ENCODE peak calls at places on chromosomes 13 and 19, in six cellular contexts. A is GM12878, I is GM12891, D is H1, N is K562, B is HepG2. H is an unnamed sample.

GRCh38 chr19:38650911-38651584 is 3.6 kb downstream of the ACTN4 start:
- DNase-seq in D (no peak), N (no peak), A (no peak), I (no peak), B (no peak), H (no peak)

GRCh38 chr19:19661675-19662251 is 1.7 kb downstream of the ATP13A1 start:
- DNase-seq in I (peak; percentile 66), D (no peak), B (peak; percentile 66), A (peak; percentile 93), N (peak; percentile 32), H (peak; percentile 65)

GRCh38 chr13:30763786-30764440 is 28.6 kb downstream of the ALOX5AP start:
- DNase-seq in B (no peak), A (no peak), I (no peak), N (no peak), D (no peak), H (no peak)

GRCh38 chr13:57878291-57878690 is 246.7 kb downstream of the PCDH17 start:
- DNase-seq in D (no peak), B (no peak), A (no peak), I (no peak), N (no peak), H (no peak)

GRCh38 chr13:107365466-107366215 is 797.7 kb upstream of the ARGLU1 start:
- DNase-seq in B (no peak), I (no peak), N (no peak), D (no peak), A (no peak), H (no peak)

GRCh38 chr13:108981407-108981806 is 352.0 kb downstream of the MYO16 start:
- DNase-seq in A (no peak), I (no peak), B (no peak), D (no peak), N (no peak), H (no peak)

GRCh38 chr13:98466634-98467236 is 110.2 kb downstream of the STK24 start:
- DNase-seq in A (no peak), B (peak; percentile 43), I (no peak), N (peak; percentile 58), D (no peak), H (no peak)

GRCh38 chr13:103878891-103879605 is 812.8 kb upstream of the SLC10A2 start:
- DNase-seq in A (no peak), N (no peak), B (no peak), I (no peak), D (no peak), H (no peak)

GRCh38 chr13:57969961-57970360 is 338.4 kb downstream of the PCDH17 start:
- DNase-seq in B (no peak), N (no peak), I (no peak), D (no peak), A (no peak), H (no peak)

GRCh38 chr19:1269478-1270167 is 491 bp downstream of the CIRBP start:
- DNase-seq in D (no peak), N (peak; percentile 78), A (no peak), B (peak; percentile 66), I (peak; percentile 88), H (peak; percentile 93)

GRCh38 chr13:30431269-30431950 is 9.1 kb downstream of the UBE2L5 start:
- DNase-seq in B (no peak), D (no peak), A (no peak), I (no peak), N (no peak), H (no peak)

GRCh38 chr19:12833418-12833746 is 997 bp downstream of the RTBDN start:
- DNase-seq in D (no peak), A (no peak), N (no peak), I (no peak), B (no peak), H (no peak)

GRCh38 chr19:54188224-54188871 is 1.0 kb downstream of the MBOAT7 start:
- DNase-seq in N (peak; percentile 72), I (no peak), B (no peak), A (no peak), D (no peak), H (no peak)

GRCh38 chr19:49020931-49021895 is 2.9 kb downstream of the CGB3 start:
- DNase-seq in B (peak; percentile 23), I (no peak), N (no peak), A (no peak), D (no peak), H (no peak)

GRCh38 chr13:98879965-98880364 is 97.9 kb downstream of the DOCK9 start:
- DNase-seq in I (no peak), A (no peak), N (no peak), D (no peak), B (no peak), H (no peak)

GRCh38 chr19:6752257-6753177 is 13.0 kb downstream of the TRIP10 start:
- DNase-seq in B (peak; percentile 80), N (no peak), I (no peak), D (no peak), A (no peak), H (no peak)

GRCh38 chr13:99119686-99120085 is 81.0 kb upstream of the UBAC2 start:
- DNase-seq in I (no peak), D (no peak), A (no peak), B (no peak), N (no peak), H (no peak)

GRCh38 chr19:19106061-19106551 is 32.2 kb downstream of the TMEM161A start:
- DNase-seq in A (no peak), B (no peak), N (no peak), D (no peak), I (no peak), H (no peak)

GRCh38 chr13:30097089-30097488 is 210.3 kb downstream of the KATNAL1 start:
- DNase-seq in N (no peak), I (no peak), D (no peak), A (no peak), B (no peak), H (no peak)

GRCh38 chr19:40740747-40741146 is 9.5 kb downstream of the ACTMAP start:
- DNase-seq in B (no peak), I (no peak), A (no peak), N (no peak), D (no peak), H (no peak)

GRCh38 chr13:112697756-112698655 is 8.2 kb downstream of the ATP11A start:
- DNase-seq in I (no peak), D (no peak), B (peak; percentile 53), N (no peak), A (no peak), H (no peak)

GRCh38 chr19:11261902-11262839 is at the start of gene DOCK6:
- DNase-seq in N (peak; percentile 88), A (no peak), D (no peak), B (no peak), I (peak; percentile 63), H (no peak)

GRCh38 chr19:11265177-11265784 is 3.0 kb upstream of the DOCK6 start:
- DNase-seq in N (peak; percentile 5), A (no peak), I (no peak), B (no peak), D (no peak), H (no peak)

GRCh38 chr19:11265785-11266236 is 3.5 kb upstream of the DOCK6 start:
- DNase-seq in A (no peak), D (no peak), I (no peak), B (peak; percentile 93), N (peak; percentile 23), H (no peak)

GRCh38 chr19:11263726-11264125 is 1.4 kb upstream of the DOCK6 start:
- DNase-seq in A (no peak), B (no peak), N (no peak), I (no peak), D (no peak), H (no peak)

GRCh38 chr19:11264452-11265176 is 2.3 kb upstream of the DOCK6 start:
- DNase-seq in A (peak; percentile 8), B (peak; percentile 31), D (no peak), I (no peak), N (peak; percentile 31), H (no peak)
- TF ChIP-seq POLR2AphosphoS5 in A (no peak), B (no peak), D (no peak), I (no peak), N (no peak), H (no peak)

DNA sequence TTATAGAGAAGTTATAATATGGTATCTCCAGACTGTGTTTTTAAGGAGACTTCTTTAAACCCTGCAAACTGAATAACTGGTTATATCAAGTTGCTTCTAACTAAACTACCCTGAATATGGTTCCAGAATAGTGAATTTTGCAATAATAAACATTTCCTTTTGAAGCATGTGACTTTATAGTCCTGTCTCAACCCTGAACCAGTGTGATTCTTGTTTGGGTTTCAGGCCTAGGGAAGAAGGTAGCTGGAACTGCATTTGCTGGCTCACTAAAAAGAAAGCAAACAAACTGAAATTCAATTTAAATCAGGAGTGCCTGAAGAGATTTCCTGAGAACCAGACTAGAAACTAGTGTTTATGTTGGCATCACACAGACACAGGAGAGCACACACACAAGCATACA is 4.9 kb downstream of the ARHGEF7 start:
- DNase-seq in I (no peak), A (no peak), B (no peak), N (no peak), D (no peak), H (no peak)
- TF ChIP-seq POLR2A in I (no peak), A (no peak), B (no peak), N (no peak), D (no peak), H (no peak)

DNA sequence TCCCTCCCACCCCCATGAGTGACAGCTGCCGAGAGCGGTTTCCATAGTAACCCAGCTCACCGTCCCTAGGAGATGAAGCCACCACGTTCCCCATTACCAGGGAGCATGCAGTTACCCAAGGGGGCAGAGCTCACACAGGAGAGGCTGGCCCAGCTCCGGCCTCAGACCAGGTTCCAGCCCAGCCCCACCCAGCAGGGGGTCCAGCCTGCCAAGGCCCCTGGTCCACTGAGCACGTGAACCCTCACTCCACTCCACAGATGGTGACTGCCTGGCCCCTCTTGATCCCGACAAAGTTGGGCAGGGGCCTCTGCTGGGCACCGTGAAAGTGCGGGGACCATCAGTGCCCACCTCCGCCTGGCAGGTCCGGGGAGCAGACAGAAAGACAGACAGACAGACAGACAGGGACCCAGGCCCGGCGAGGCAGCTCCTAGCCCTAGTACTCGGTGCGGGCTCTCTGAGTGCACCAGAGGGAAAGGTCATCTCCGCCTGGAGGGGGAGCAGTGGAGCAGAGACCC is 50.7 kb downstream of the CELF5 start:
- DNase-seq in D (peak; percentile 43), B (peak; percentile 65), N (peak; percentile 41), I (peak; percentile 64), A (no peak), H (peak; percentile 70)
- TF ChIP-seq TAF1 in D (no peak), B (no peak), N (no peak), I (no peak), A (no peak), H (no peak)

GRCh38 chr19:14122924-14123323 is 5.4 kb upstream of the PRKACA start:
- DNase-seq in A (no peak), N (no peak), I (no peak), B (no peak), D (no peak), H (no peak)

GRCh38 chr19:14127176-14127575 is 9.2 kb downstream of the ASF1B start:
- DNase-seq in B (no peak), D (no peak), A (no peak), I (no peak), N (no peak), H (no peak)

DNA sequence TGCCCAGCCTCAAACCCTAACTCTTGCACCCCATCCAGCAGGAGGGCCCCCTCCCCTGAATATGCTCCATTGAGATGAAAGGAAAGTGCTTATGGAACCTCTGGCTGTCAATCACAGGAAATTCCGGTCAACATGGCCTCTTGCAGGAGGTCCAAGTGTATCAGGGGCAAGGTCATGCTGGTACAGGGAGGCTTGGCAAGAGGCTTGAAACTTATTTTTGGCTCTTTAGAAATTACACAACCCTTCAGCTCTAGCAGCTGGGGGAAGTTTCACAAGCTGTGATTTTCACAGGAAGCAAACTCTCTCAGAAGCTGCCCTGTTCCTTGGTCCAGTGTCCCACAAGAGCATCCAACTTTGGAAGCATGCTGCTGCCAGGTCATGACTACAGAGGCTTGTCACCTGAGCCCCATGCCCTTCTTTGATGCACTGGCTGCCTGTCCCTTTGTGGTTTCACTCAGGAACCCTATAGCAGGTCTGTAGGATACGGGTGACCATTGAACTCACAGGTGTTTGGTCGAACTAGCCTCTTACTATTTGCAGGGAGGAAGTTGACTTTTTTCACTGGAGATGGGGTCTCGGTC is 8.4 kb downstream of the ASF1B start:
- DNase-seq in I (no peak), N (no peak), B (no peak), A (peak; percentile 49), D (no peak), H (no peak)
- TF ChIP-seq POLR2AphosphoS5 in I (no peak), N (no peak), B (no peak), A (no peak), D (no peak), H (no peak)